ENCODE peak calls at places on chromosomes 12 and 14, in ten cellular contexts. One of them, this sample, is unnamed.

GRCh38 chr12:121784460-121784859 is 9.0 kb downstream of the RHOF start:
- DNase-seq in stomach: no peak
- DNase-seq in lower leg skin: peak; percentile 55
- DNase-seq in prostate gland: no peak
- DNase-seq in BJ: peak; percentile 72
- DNase-seq in astrocyte of the spinal cord: peak; percentile 74
- DNase-seq in CD8-positive, alpha-beta T cell: no peak
- DNase-seq in GM23338: no peak
- DNase-seq in ovary: no peak
- DNase-seq in transverse colon: no peak
- DNase-seq in this sample: peak; percentile 56

GRCh38 chr14:105414456-105415371 is 4.9 kb upstream of the MTA1 start:
- DNase-seq in stomach: peak; percentile 69
- DNase-seq in lower leg skin: peak; percentile 47
- DNase-seq in prostate gland: peak; percentile 45
- DNase-seq in BJ: no peak
- DNase-seq in astrocyte of the spinal cord: peak; percentile 68
- DNase-seq in CD8-positive, alpha-beta T cell: peak; percentile 40
- DNase-seq in GM23338: peak; percentile 82
- DNase-seq in ovary: peak; percentile 83
- DNase-seq in transverse colon: peak; percentile 73
- DNase-seq in this sample: no peak

GRCh38 chr14:79510659-79511058 is 700.6 kb downstream of the DIO2 start:
- DNase-seq in stomach: no peak
- DNase-seq in lower leg skin: no peak
- DNase-seq in prostate gland: no peak
- DNase-seq in BJ: peak; percentile 59
- DNase-seq in astrocyte of the spinal cord: peak; percentile 57
- DNase-seq in CD8-positive, alpha-beta T cell: no peak
- DNase-seq in GM23338: no peak
- DNase-seq in ovary: no peak
- DNase-seq in transverse colon: no peak
- DNase-seq in this sample: no peak

GRCh38 chr12:88896958-88897357 is 316.7 kb upstream of the KITLG start:
- DNase-seq in stomach: no peak
- DNase-seq in lower leg skin: no peak
- DNase-seq in prostate gland: no peak
- DNase-seq in BJ: peak; percentile 24
- DNase-seq in astrocyte of the spinal cord: no peak
- DNase-seq in CD8-positive, alpha-beta T cell: no peak
- DNase-seq in GM23338: no peak
- DNase-seq in ovary: no peak
- DNase-seq in transverse colon: no peak
- DNase-seq in this sample: no peak

GRCh38 chr12:38921025-38921677 is 15.8 kb upstream of the CPNE8 start:
- DNase-seq in stomach: peak; percentile 50
- DNase-seq in lower leg skin: peak; percentile 26
- DNase-seq in prostate gland: peak; percentile 61
- DNase-seq in BJ: no peak
- DNase-seq in astrocyte of the spinal cord: peak; percentile 77
- DNase-seq in CD8-positive, alpha-beta T cell: no peak
- DNase-seq in GM23338: peak; percentile 77
- DNase-seq in ovary: no peak
- DNase-seq in transverse colon: peak; percentile 56
- DNase-seq in this sample: peak; percentile 4

GRCh38 chr14:39107624-39108023 is 4.6 kb upstream of the SEC23A start:
- DNase-seq in stomach: no peak
- DNase-seq in lower leg skin: no peak
- DNase-seq in prostate gland: no peak
- DNase-seq in BJ: no peak
- DNase-seq in astrocyte of the spinal cord: peak; percentile 52
- DNase-seq in CD8-positive, alpha-beta T cell: no peak
- DNase-seq in GM23338: peak; percentile 71
- DNase-seq in ovary: no peak
- DNase-seq in transverse colon: no peak
- DNase-seq in this sample: no peak

GRCh38 chr12:46786774-46787173 is 39.0 kb downstream of the SLC38A4 start:
- DNase-seq in stomach: no peak
- DNase-seq in lower leg skin: no peak
- DNase-seq in prostate gland: no peak
- DNase-seq in BJ: no peak
- DNase-seq in astrocyte of the spinal cord: peak; percentile 47
- DNase-seq in CD8-positive, alpha-beta T cell: no peak
- DNase-seq in GM23338: no peak
- DNase-seq in ovary: no peak
- DNase-seq in transverse colon: no peak
- DNase-seq in this sample: no peak

GRCh38 chr12:22687677-22688076 is 62.7 kb downstream of the ETNK1 start:
- DNase-seq in stomach: no peak
- DNase-seq in lower leg skin: no peak
- DNase-seq in prostate gland: no peak
- DNase-seq in BJ: peak; percentile 41
- DNase-seq in astrocyte of the spinal cord: peak; percentile 87
- DNase-seq in CD8-positive, alpha-beta T cell: no peak
- DNase-seq in GM23338: no peak
- DNase-seq in ovary: no peak
- DNase-seq in transverse colon: no peak
- DNase-seq in this sample: no peak

GRCh38 chr14:98171654-98172053 is 1100.3 kb downstream of the BCL11B start:
- DNase-seq in stomach: no peak
- DNase-seq in lower leg skin: no peak
- DNase-seq in prostate gland: no peak
- DNase-seq in BJ: no peak
- DNase-seq in astrocyte of the spinal cord: no peak
- DNase-seq in CD8-positive, alpha-beta T cell: no peak
- DNase-seq in GM23338: no peak
- DNase-seq in ovary: no peak
- DNase-seq in transverse colon: no peak
- DNase-seq in this sample: no peak

GRCh38 chr12:123076604-123077297 is 74.1 kb downstream of the PITPNM2 start:
- DNase-seq in stomach: no peak
- DNase-seq in lower leg skin: no peak
- DNase-seq in prostate gland: no peak
- DNase-seq in BJ: no peak
- DNase-seq in astrocyte of the spinal cord: no peak
- DNase-seq in CD8-positive, alpha-beta T cell: peak; percentile 43
- DNase-seq in GM23338: no peak
- DNase-seq in ovary: peak; percentile 42
- DNase-seq in transverse colon: no peak
- DNase-seq in this sample: no peak

GRCh38 chr14:105864651-105865265 is 338.4 kb downstream of the TMEM121 start:
- DNase-seq in stomach: peak; percentile 23
- DNase-seq in lower leg skin: no peak
- DNase-seq in prostate gland: no peak
- DNase-seq in BJ: no peak
- DNase-seq in astrocyte of the spinal cord: no peak
- DNase-seq in CD8-positive, alpha-beta T cell: no peak
- DNase-seq in GM23338: no peak
- DNase-seq in ovary: peak; percentile 6
- DNase-seq in transverse colon: no peak
- DNase-seq in this sample: no peak

GRCh38 chr12:64404470-64405446 is 566 bp downstream of the XPOT start:
- DNase-seq in stomach: peak; percentile 51
- DNase-seq in lower leg skin: peak; percentile 53
- DNase-seq in prostate gland: peak; percentile 27
- DNase-seq in BJ: peak; percentile 37
- DNase-seq in astrocyte of the spinal cord: peak; percentile 87
- DNase-seq in CD8-positive, alpha-beta T cell: peak; percentile 19
- DNase-seq in GM23338: peak; percentile 64
- DNase-seq in ovary: no peak
- DNase-seq in transverse colon: peak; percentile 58
- DNase-seq in this sample: peak; percentile 25

GRCh38 chr12:92304335-92305066 is 158.9 kb upstream of the BTG1 start:
- DNase-seq in stomach: no peak
- DNase-seq in lower leg skin: no peak
- DNase-seq in prostate gland: no peak
- DNase-seq in BJ: no peak
- DNase-seq in astrocyte of the spinal cord: peak; percentile 17
- DNase-seq in CD8-positive, alpha-beta T cell: no peak
- DNase-seq in GM23338: peak; percentile 46
- DNase-seq in ovary: no peak
- DNase-seq in transverse colon: no peak
- DNase-seq in this sample: no peak

GRCh38 chr14:100649173-100649519 is 61.9 kb upstream of the BEGAIN start:
- DNase-seq in stomach: no peak
- DNase-seq in lower leg skin: no peak
- DNase-seq in prostate gland: no peak
- DNase-seq in BJ: peak; percentile 31
- DNase-seq in astrocyte of the spinal cord: peak; percentile 57
- DNase-seq in CD8-positive, alpha-beta T cell: no peak
- DNase-seq in GM23338: no peak
- DNase-seq in ovary: no peak
- DNase-seq in transverse colon: no peak
- DNase-seq in this sample: no peak

GRCh38 chr14:88895116-88895515 is 70.7 kb downstream of the TTC8 start:
- DNase-seq in stomach: no peak
- DNase-seq in lower leg skin: no peak
- DNase-seq in prostate gland: peak; percentile 81
- DNase-seq in BJ: peak; percentile 31
- DNase-seq in astrocyte of the spinal cord: peak; percentile 53
- DNase-seq in CD8-positive, alpha-beta T cell: no peak
- DNase-seq in GM23338: no peak
- DNase-seq in ovary: no peak
- DNase-seq in transverse colon: no peak
- DNase-seq in this sample: peak; percentile 36

GRCh38 chr12:43847427-43847826 is 11.5 kb downstream of the TMEM117 start:
- DNase-seq in stomach: no peak
- DNase-seq in lower leg skin: no peak
- DNase-seq in prostate gland: no peak
- DNase-seq in BJ: peak; percentile 10
- DNase-seq in astrocyte of the spinal cord: peak; percentile 52
- DNase-seq in CD8-positive, alpha-beta T cell: no peak
- DNase-seq in GM23338: no peak
- DNase-seq in ovary: no peak
- DNase-seq in transverse colon: no peak
- DNase-seq in this sample: no peak

GRCh38 chr14:30223385-30223785 is 295.7 kb upstream of the PRKD1 start:
- DNase-seq in stomach: peak; percentile 90
- DNase-seq in lower leg skin: peak; percentile 68
- DNase-seq in prostate gland: peak; percentile 86
- DNase-seq in BJ: peak; percentile 46
- DNase-seq in astrocyte of the spinal cord: peak; percentile 94
- DNase-seq in CD8-positive, alpha-beta T cell: no peak
- DNase-seq in GM23338: no peak
- DNase-seq in ovary: peak; percentile 40
- DNase-seq in transverse colon: peak; percentile 11
- DNase-seq in this sample: peak; percentile 85

GRCh38 chr12:103494388-103494787 is 1.4 kb downstream of the C12orf42 start:
- DNase-seq in stomach: no peak
- DNase-seq in lower leg skin: no peak
- DNase-seq in prostate gland: no peak
- DNase-seq in BJ: no peak
- DNase-seq in astrocyte of the spinal cord: no peak
- DNase-seq in CD8-positive, alpha-beta T cell: no peak
- DNase-seq in GM23338: no peak
- DNase-seq in ovary: no peak
- DNase-seq in transverse colon: no peak
- DNase-seq in this sample: no peak
- H3K4me3 ChIP-seq in stomach: no peak overlapping the region
- H3K4me3 ChIP-seq in lower leg skin: no peak overlapping the region
- H3K4me3 ChIP-seq in prostate gland: no peak overlapping the region
- H3K4me3 ChIP-seq in BJ: no peak overlapping the region
- H3K4me3 ChIP-seq in astrocyte of the spinal cord: no peak overlapping the region
- H3K4me3 ChIP-seq in CD8-positive, alpha-beta T cell: peak overlapping the region; percentile 38
- H3K4me3 ChIP-seq in GM23338: peak overlapping the region; percentile 77
- H3K4me3 ChIP-seq in ovary: no peak overlapping the region
- H3K4me3 ChIP-seq in transverse colon: no peak overlapping the region
- H3K4me3 ChIP-seq in this sample: no peak overlapping the region

GRCh38 chr12:106885546-106886249 is 70.0 kb upstream of the TMEM263 start:
- DNase-seq in stomach: no peak
- DNase-seq in lower leg skin: no peak
- DNase-seq in prostate gland: no peak
- DNase-seq in BJ: no peak
- DNase-seq in astrocyte of the spinal cord: no peak
- DNase-seq in CD8-positive, alpha-beta T cell: no peak
- DNase-seq in GM23338: no peak
- DNase-seq in ovary: no peak
- DNase-seq in transverse colon: no peak
- DNase-seq in this sample: no peak
- TF ChIP-seq CTCF in stomach: no peak
- TF ChIP-seq CTCF in lower leg skin: no peak
- TF ChIP-seq CTCF in prostate gland: no peak
- TF ChIP-seq CTCF in BJ: no peak
- TF ChIP-seq CTCF in astrocyte of the spinal cord: no peak
- TF ChIP-seq CTCF in CD8-positive, alpha-beta T cell: no peak
- TF ChIP-seq CTCF in GM23338: no peak
- TF ChIP-seq CTCF in ovary: no peak
- TF ChIP-seq CTCF in transverse colon: no peak
- TF ChIP-seq CTCF in this sample: no peak

GRCh38 chr14:71574976-71575375 is 357.3 kb upstream of the RGS6 start:
- DNase-seq in stomach: no peak
- DNase-seq in lower leg skin: no peak
- DNase-seq in prostate gland: no peak
- DNase-seq in BJ: peak; percentile 49
- DNase-seq in astrocyte of the spinal cord: peak; percentile 88
- DNase-seq in CD8-positive, alpha-beta T cell: no peak
- DNase-seq in GM23338: peak; percentile 22
- DNase-seq in ovary: no peak
- DNase-seq in transverse colon: no peak
- DNase-seq in this sample: peak; percentile 47
- H3K4me3 ChIP-seq in stomach: no peak overlapping the region
- H3K4me3 ChIP-seq in lower leg skin: no peak overlapping the region
- H3K4me3 ChIP-seq in prostate gland: no peak overlapping the region
- H3K4me3 ChIP-seq in BJ: no peak overlapping the region
- H3K4me3 ChIP-seq in astrocyte of the spinal cord: no peak overlapping the region
- H3K4me3 ChIP-seq in CD8-positive, alpha-beta T cell: no peak overlapping the region
- H3K4me3 ChIP-seq in GM23338: no peak overlapping the region
- H3K4me3 ChIP-seq in ovary: no peak overlapping the region
- H3K4me3 ChIP-seq in transverse colon: no peak overlapping the region
- H3K4me3 ChIP-seq in this sample: no peak overlapping the region

DNA sequence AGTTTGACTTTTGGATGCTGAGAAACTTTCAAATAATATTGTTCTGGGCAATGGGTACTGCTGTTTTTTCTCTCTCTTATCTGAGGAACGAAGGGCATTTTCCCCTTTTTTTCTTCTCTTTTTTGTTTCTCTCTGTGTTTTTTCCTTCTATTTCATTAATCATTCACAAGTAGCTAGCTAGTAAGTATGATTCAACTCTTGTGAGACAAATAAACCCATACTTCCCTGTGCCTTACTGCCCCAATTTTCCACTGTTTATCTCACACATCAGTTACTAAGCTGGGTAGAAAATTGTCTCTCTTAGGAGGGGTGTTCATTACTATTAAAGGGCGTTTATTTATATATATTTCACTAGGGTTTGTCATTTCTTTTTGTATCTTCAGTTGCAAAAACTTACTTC is 437.6 kb downstream of the RERGL start:
- DNase-seq in stomach: no peak
- DNase-seq in lower leg skin: no peak
- DNase-seq in prostate gland: no peak
- DNase-seq in BJ: no peak
- DNase-seq in astrocyte of the spinal cord: no peak
- DNase-seq in CD8-positive, alpha-beta T cell: no peak
- DNase-seq in GM23338: no peak
- DNase-seq in ovary: no peak
- DNase-seq in transverse colon: no peak
- DNase-seq in this sample: no peak
- TF ChIP-seq CTCF in stomach: no peak
- TF ChIP-seq CTCF in lower leg skin: no peak
- TF ChIP-seq CTCF in prostate gland: no peak
- TF ChIP-seq CTCF in BJ: no peak
- TF ChIP-seq CTCF in astrocyte of the spinal cord: no peak
- TF ChIP-seq CTCF in CD8-positive, alpha-beta T cell: no peak
- TF ChIP-seq CTCF in GM23338: no peak
- TF ChIP-seq CTCF in ovary: no peak
- TF ChIP-seq CTCF in transverse colon: no peak
- TF ChIP-seq CTCF in this sample: no peak

GRCh38 chr12:50925920-50926319 is 26.4 kb upstream of the HIGD1C start:
- DNase-seq in stomach: no peak
- DNase-seq in lower leg skin: no peak
- DNase-seq in prostate gland: no peak
- DNase-seq in BJ: no peak
- DNase-seq in astrocyte of the spinal cord: no peak
- DNase-seq in CD8-positive, alpha-beta T cell: no peak
- DNase-seq in GM23338: no peak
- DNase-seq in ovary: no peak
- DNase-seq in transverse colon: no peak
- DNase-seq in this sample: no peak
- H3K4me3 ChIP-seq in stomach: peak overlapping the region; percentile 87
- H3K4me3 ChIP-seq in lower leg skin: peak overlapping the region; percentile 75
- H3K4me3 ChIP-seq in prostate gland: peak overlapping the region; percentile 68
- H3K4me3 ChIP-seq in BJ: no peak overlapping the region
- H3K4me3 ChIP-seq in astrocyte of the spinal cord: peak overlapping the region; percentile 68
- H3K4me3 ChIP-seq in CD8-positive, alpha-beta T cell: no peak overlapping the region
- H3K4me3 ChIP-seq in GM23338: peak overlapping the region; percentile 63
- H3K4me3 ChIP-seq in ovary: peak overlapping the region; percentile 69
- H3K4me3 ChIP-seq in transverse colon: peak overlapping the region; percentile 35
- H3K4me3 ChIP-seq in this sample: peak overlapping the region; percentile 52

This sample was measured in HFF-Myc.